ENCODE peak calls at places on chromosome 1, in ten cellular contexts. F is kidney, G is H9, P is colonic mucosa, L is DND-41, R is IMR-90, U is mesenchymal stem cell, X is K562, Y is GM23248, T is PC-3. K is an unnamed sample.

GRCh38 chr1:96309783-96310182 is 411.8 kb upstream of the PTBP2 start:
- DNase-seq in Y (peak; percentile 75), F (no peak), P (no peak), T (peak; percentile 80), R (peak; percentile 81), L (no peak), U (peak; percentile 73), G (no peak), X (no peak), K (no peak)

GRCh38 chr1:32533792-32534327 is 5.4 kb upstream of the ZBTB8A start:
- DNase-seq in Y (no peak), G (no peak), T (no peak), P (no peak), R (no peak), U (no peak), X (no peak), F (no peak), L (no peak), K (no peak)

GRCh38 chr1:244461254-244462071 is at the start of gene CATSPERE:
- DNase-seq in X (no peak), G (peak; percentile 91), F (peak; percentile 97), L (peak; percentile 72), T (peak; percentile 89), P (peak; percentile 84), Y (peak; percentile 95), R (peak; percentile 66), U (peak; percentile 80), K (peak; percentile 84)

GRCh38 chr1:201146626-201147390 is 7.5 kb downstream of the TMEM9 start:
- DNase-seq in P (no peak), U (no peak), Y (no peak), T (no peak), X (no peak), G (no peak), L (no peak), F (peak; percentile 68), R (no peak), K (no peak)

GRCh38 chr1:45843474-45843905 is 40.1 kb downstream of the MAST2 start:
- DNase-seq in X (no peak), R (peak; percentile 69), T (peak; percentile 22), F (no peak), Y (peak; percentile 56), P (no peak), U (peak; percentile 35), G (no peak), L (no peak), K (no peak)

GRCh38 chr1:109632671-109633346 is 13.2 kb downstream of the AMPD2 start:
- DNase-seq in U (no peak), G (peak; percentile 26), T (no peak), R (no peak), F (peak; percentile 77), P (peak; percentile 48), Y (no peak), L (no peak), X (no peak), K (no peak)

GRCh38 chr1:61056674-61057439 is 25.5 kb upstream of the NFIA start:
- DNase-seq in L (no peak), U (peak; percentile 55), P (peak; percentile 76), T (peak; percentile 65), Y (peak; percentile 72), F (peak; percentile 78), R (peak; percentile 38), X (peak; percentile 59), G (no peak), K (no peak)

GRCh38 chr1:19678493-19678892 is 13.8 kb downstream of the HTR6 start:
- DNase-seq in U (no peak), Y (no peak), G (no peak), X (no peak), F (no peak), P (no peak), T (no peak), L (no peak), R (no peak), K (no peak)

GRCh38 chr1:174659823-174660222 is 212.1 kb downstream of the GPR52 start:
- DNase-seq in T (peak; percentile 86), F (no peak), U (no peak), Y (peak; percentile 32), L (no peak), P (no peak), X (no peak), R (peak; percentile 61), G (no peak), K (no peak)

GRCh38 chr1:1033009-1033587 is 13.2 kb downstream of the AGRN start:
- DNase-seq in X (peak; percentile 90), P (peak; percentile 91), G (peak; percentile 97), U (peak; percentile 84), L (peak; percentile 91), F (peak; percentile 95), Y (peak; percentile 82), R (peak; percentile 63), T (no peak), K (peak; percentile 86)

DNA sequence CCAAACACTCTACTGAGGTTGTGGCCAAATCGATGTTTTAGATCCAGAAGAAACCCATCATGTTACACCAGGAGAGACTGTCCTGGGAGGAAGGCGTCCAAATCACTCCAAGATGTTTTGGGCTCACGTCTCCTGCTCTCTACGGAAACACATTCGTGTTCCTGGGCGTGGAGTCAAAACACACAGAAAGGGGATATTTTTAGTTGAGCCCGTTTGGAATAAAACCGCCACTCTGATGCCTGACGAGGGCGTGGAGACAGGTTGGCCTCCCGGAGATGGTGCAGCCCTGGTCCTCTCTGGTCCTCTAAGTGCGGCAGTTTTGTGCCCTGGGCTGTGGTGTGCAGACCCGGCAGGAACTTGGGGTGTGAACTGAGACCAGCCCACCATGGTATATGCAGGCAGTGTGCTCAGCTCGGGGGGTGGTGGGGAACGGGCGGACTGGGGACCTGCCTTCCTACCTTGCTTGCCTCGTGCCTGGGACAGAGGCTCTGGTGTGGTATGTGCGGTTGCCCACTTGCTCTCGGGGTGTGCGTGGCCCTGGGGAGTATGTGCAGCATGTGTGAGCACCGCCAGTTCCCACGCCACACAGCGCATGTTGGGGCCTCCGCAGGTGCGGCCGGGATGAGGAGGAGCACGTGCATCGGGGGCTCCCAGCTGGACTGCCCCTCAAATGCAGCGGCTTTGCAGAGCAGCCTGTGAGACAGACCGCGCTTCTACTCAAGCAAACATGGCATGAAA is 93.1 kb upstream of the ACTRT2 start:
- DNase-seq in G (no peak), F (no peak), X (no peak), T (no peak), U (no peak), P (no peak), L (no peak), R (no peak), Y (no peak), K (no peak)
- H3K9me3 ChIP-seq in G (peaks cover 77% of the 10 kb centered on the region), F (no peaks in the 10 kb centered on the region), X (no peaks in the 10 kb centered on the region), T (no peaks in the 10 kb centered on the region), U (no peaks in the 10 kb centered on the region), P (no peaks in the 10 kb centered on the region), L (no peaks in the 10 kb centered on the region), R (peaks cover 75% of the 10 kb centered on the region), Y (no peaks in the 10 kb centered on the region), K (no peaks in the 10 kb centered on the region)

GRCh38 chr1:114333670-114334069 is 177.3 kb downstream of the TRIM33 start:
- DNase-seq in U (no peak), R (no peak), P (no peak), Y (no peak), G (no peak), L (no peak), T (no peak), F (no peak), X (no peak), K (no peak)

GRCh38 chr1:114323959-114324825 is 170.5 kb upstream of the SYT6 start:
- DNase-seq in P (no peak), L (no peak), X (no peak), T (no peak), Y (no peak), G (no peak), U (no peak), R (no peak), F (no peak), K (no peak)

GRCh38 chr1:114330451-114330983 is 176.8 kb upstream of the SYT6 start:
- DNase-seq in T (no peak), X (no peak), R (no peak), U (no peak), L (peak; percentile 90), G (no peak), Y (no peak), F (no peak), P (no peak), K (no peak)

GRCh38 chr1:114331936-114332335 is 178.3 kb upstream of the SYT6 start:
- DNase-seq in P (no peak), R (no peak), F (no peak), G (no peak), X (no peak), L (no peak), T (no peak), Y (no peak), U (no peak), K (no peak)

GRCh38 chr1:114328505-114328904 is 174.8 kb upstream of the SYT6 start:
- DNase-seq in L (peak; percentile 89), Y (no peak), X (no peak), P (no peak), G (no peak), T (no peak), R (no peak), F (no peak), U (no peak), K (no peak)
- H3K9ac ChIP-seq in L (peak overlapping the region; percentile 2), Y (no peak overlapping the region), X (no peak overlapping the region), P (no peak overlapping the region), G (no peak overlapping the region), T (no peak overlapping the region), R (no peak overlapping the region), F (no peak overlapping the region), U (no peak overlapping the region), K (no peak overlapping the region)

GRCh38 chr1:28983091-28983490 is 68.7 kb downstream of the EPB41 start:
- DNase-seq in R (no peak), Y (no peak), G (no peak), U (no peak), X (no peak), F (no peak), L (no peak), P (no peak), T (no peak), K (no peak)

GRCh38 chr1:28984311-28984684 is 69.9 kb downstream of the EPB41 start:
- DNase-seq in R (no peak), L (no peak), U (no peak), P (no peak), T (no peak), F (no peak), G (no peak), Y (no peak), X (no peak), K (no peak)

GRCh38 chr1:28985427-28985826 is 71.1 kb downstream of the EPB41 start:
- DNase-seq in L (no peak), T (no peak), G (no peak), U (no peak), F (no peak), X (no peak), Y (no peak), R (no peak), P (no peak), K (no peak)

GRCh38 chr1:28983509-28984310 is 69.3 kb downstream of the EPB41 start:
- DNase-seq in P (no peak), U (peak; percentile 21), G (peak; percentile 70), R (no peak), Y (no peak), T (no peak), F (no peak), L (no peak), X (no peak), K (no peak)

GRCh38 chr1:28986296-28986910 is 72.0 kb downstream of the EPB41 start:
- DNase-seq in L (no peak), G (no peak), R (no peak), X (no peak), T (no peak), Y (no peak), F (no peak), U (no peak), P (no peak), K (no peak)
- H3K9me3 ChIP-seq in L (peaks cover 12% of the 10 kb centered on the region), G (no peaks in the 10 kb centered on the region), R (peaks cover 7% of the 10 kb centered on the region), X (peaks cover 4% of the 10 kb centered on the region), T (no peaks in the 10 kb centered on the region), Y (no peaks in the 10 kb centered on the region), F (no peaks in the 10 kb centered on the region), U (no peaks in the 10 kb centered on the region), P (no peaks in the 10 kb centered on the region), K (peaks cover 12% of the 10 kb centered on the region)

GRCh38 chr1:22252902-22253790 is 110.2 kb upstream of the WNT4 start:
- DNase-seq in G (no peak), X (no peak), T (no peak), Y (peak; percentile 66), P (no peak), R (no peak), F (no peak), L (no peak), U (no peak), K (no peak)
- H3K9ac ChIP-seq in G (no peak overlapping the region), X (no peak overlapping the region), T (no peak overlapping the region), Y (no peak overlapping the region), P (no peak overlapping the region), R (no peak overlapping the region), F (no peak overlapping the region), L (no peak overlapping the region), U (no peak overlapping the region), K (no peak overlapping the region)

K was measured in NT2/D1.